ENCODE peak calls at places on chromosomes 4 and X, in four cellular contexts. One of them, this sample, is unnamed.

GRCh38 chrX:150533863-150534262 is 34.6 kb upstream of the MTM1 start:
- DNase-seq in bronchial epithelial cell: peak; percentile 46
- DNase-seq in cardiac muscle cell: no peak
- DNase-seq in DND-41: no peak
- DNase-seq in this sample: no peak

GRCh38 chr4:102299708-102300107 is 45.6 kb downstream of the SLC39A8 start:
- DNase-seq in bronchial epithelial cell: peak; percentile 46
- DNase-seq in cardiac muscle cell: peak; percentile 70
- DNase-seq in DND-41: peak; percentile 33
- DNase-seq in this sample: no peak

GRCh38 chr4:148007303-148007702 is 275.4 kb downstream of the ARHGAP10 start:
- DNase-seq in bronchial epithelial cell: peak; percentile 99
- DNase-seq in cardiac muscle cell: peak; percentile 94
- DNase-seq in DND-41: no peak
- DNase-seq in this sample: peak; percentile 99

GRCh38 chr4:3825530-3825929 is 59.3 kb downstream of the ADRA2C start:
- DNase-seq in bronchial epithelial cell: no peak
- DNase-seq in cardiac muscle cell: no peak
- DNase-seq in DND-41: no peak
- DNase-seq in this sample: no peak

GRCh38 chr4:988726-989721 is 2.2 kb downstream of the IDUA start:
- DNase-seq in bronchial epithelial cell: no peak
- DNase-seq in cardiac muscle cell: no peak
- DNase-seq in DND-41: no peak
- DNase-seq in this sample: no peak

GRCh38 chr4:121199742-121200561 is 35.8 kb upstream of the TNIP3 start:
- DNase-seq in bronchial epithelial cell: no peak
- DNase-seq in cardiac muscle cell: no peak
- DNase-seq in DND-41: peak; percentile 12
- DNase-seq in this sample: no peak

GRCh38 chrX:129779747-129780146 is at the start of gene SASH3:
- DNase-seq in bronchial epithelial cell: no peak
- DNase-seq in cardiac muscle cell: no peak
- DNase-seq in DND-41: peak; percentile 88
- DNase-seq in this sample: no peak

GRCh38 chr4:35358001-35358584 is 886.2 kb downstream of the ARAP2 start:
- DNase-seq in bronchial epithelial cell: peak; percentile 1
- DNase-seq in cardiac muscle cell: no peak
- DNase-seq in DND-41: no peak
- DNase-seq in this sample: peak; percentile 13

GRCh38 chrX:30990361-30990760 is 81.5 kb downstream of the FTHL17 start:
- DNase-seq in bronchial epithelial cell: peak; percentile 18
- DNase-seq in cardiac muscle cell: no peak
- DNase-seq in DND-41: no peak
- DNase-seq in this sample: no peak

GRCh38 chr4:66688674-66689073 is 856.6 kb downstream of the CENPC start:
- DNase-seq in bronchial epithelial cell: peak; percentile 46
- DNase-seq in cardiac muscle cell: peak; percentile 55
- DNase-seq in DND-41: no peak
- DNase-seq in this sample: no peak

GRCh38 chrX:39955621-39956020 is 142.1 kb downstream of the BCOR start:
- DNase-seq in bronchial epithelial cell: no peak
- DNase-seq in cardiac muscle cell: no peak
- DNase-seq in DND-41: peak; percentile 30
- DNase-seq in this sample: no peak

GRCh38 chrX:118240359-118240758 is 105.5 kb upstream of the WDR44 start:
- DNase-seq in bronchial epithelial cell: no peak
- DNase-seq in cardiac muscle cell: peak; percentile 49
- DNase-seq in DND-41: no peak
- DNase-seq in this sample: no peak

GRCh38 chr4:104735174-104735573 is 240.5 kb upstream of the CXXC4 start:
- DNase-seq in bronchial epithelial cell: no peak
- DNase-seq in cardiac muscle cell: no peak
- DNase-seq in DND-41: no peak
- DNase-seq in this sample: no peak

GRCh38 chr4:145505945-145506344 is 24.3 kb downstream of the SMAD1 start:
- DNase-seq in bronchial epithelial cell: no peak
- DNase-seq in cardiac muscle cell: no peak
- DNase-seq in DND-41: no peak
- DNase-seq in this sample: no peak

GRCh38 chr4:138765442-138765841 is 250.1 kb upstream of the NOCT start:
- DNase-seq in bronchial epithelial cell: no peak
- DNase-seq in cardiac muscle cell: no peak
- DNase-seq in DND-41: no peak
- DNase-seq in this sample: no peak

GRCh38 chrX:45506149-45506768 is 305.6 kb upstream of the DIPK2B start:
- DNase-seq in bronchial epithelial cell: no peak
- DNase-seq in cardiac muscle cell: no peak
- DNase-seq in DND-41: no peak
- DNase-seq in this sample: no peak

DNA sequence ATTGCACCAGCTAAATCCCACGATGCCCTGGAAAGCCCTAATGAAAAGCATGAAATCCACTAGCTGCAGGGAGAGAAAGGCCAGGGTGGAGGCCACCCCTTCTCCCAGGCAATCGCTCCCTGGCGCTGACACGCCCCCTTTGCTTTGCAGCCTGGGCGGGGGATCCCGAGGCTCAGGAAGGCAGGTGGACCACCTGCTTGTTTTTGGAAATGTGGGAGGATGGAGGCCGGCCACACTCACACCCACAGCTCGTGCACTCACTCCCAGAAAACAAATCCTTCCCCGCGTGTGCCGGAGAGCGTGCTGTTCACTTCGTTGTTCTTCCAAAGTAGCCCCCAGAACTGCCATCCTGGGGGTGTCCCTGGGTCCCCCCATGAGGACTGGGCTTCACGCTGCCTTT is 54.6 kb downstream of the ABLIM2 start:
- DNase-seq in bronchial epithelial cell: no peak
- DNase-seq in cardiac muscle cell: no peak
- DNase-seq in DND-41: no peak
- DNase-seq in this sample: no peak
- H3K4me3 ChIP-seq in bronchial epithelial cell: no peak overlapping the region
- H3K4me3 ChIP-seq in cardiac muscle cell: no peak overlapping the region
- H3K4me3 ChIP-seq in DND-41: no peak overlapping the region
- H3K4me3 ChIP-seq in this sample: no peak overlapping the region

DNA sequence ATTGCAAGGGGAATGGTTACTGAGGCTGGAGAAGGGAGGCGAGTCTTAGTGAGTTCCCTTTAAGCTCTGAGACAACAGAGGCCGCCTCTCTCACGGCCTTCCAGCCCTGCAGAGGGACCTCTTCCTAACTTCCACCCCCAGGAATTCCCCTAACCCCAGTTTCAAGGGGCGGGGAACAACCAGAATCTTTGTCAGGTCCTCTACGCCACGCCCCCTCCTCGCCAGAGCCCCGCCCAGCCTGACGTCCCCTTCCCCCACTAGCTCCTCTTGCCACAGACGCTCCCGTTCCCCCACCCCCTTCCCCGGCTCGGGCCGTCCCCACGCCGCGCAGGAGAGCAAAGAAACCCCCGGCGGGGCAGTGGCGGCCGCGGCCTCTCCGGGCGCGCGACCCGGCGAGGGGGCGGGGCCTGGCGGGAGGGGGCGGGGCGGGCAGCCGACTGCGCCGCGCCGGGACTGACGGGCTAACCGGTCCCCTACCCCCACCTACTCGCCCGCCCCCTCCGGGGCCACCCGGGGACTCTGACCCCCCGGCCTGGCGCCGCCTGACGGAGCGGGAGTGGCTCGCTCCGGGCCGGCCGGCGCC is 12.2 kb upstream of the TMEM156 start:
- DNase-seq in bronchial epithelial cell: peak; percentile 89
- DNase-seq in cardiac muscle cell: peak; percentile 95
- DNase-seq in DND-41: peak; percentile 89
- DNase-seq in this sample: no peak
- TF ChIP-seq CTCF in bronchial epithelial cell: peak; percentile 22
- TF ChIP-seq CTCF in cardiac muscle cell: peak; percentile 13
- TF ChIP-seq CTCF in DND-41: peak; percentile 12
- TF ChIP-seq CTCF in this sample: no peak

GRCh38 chr4:110532901-110533589 is 57.1 kb downstream of the ENPEP start:
- DNase-seq in bronchial epithelial cell: no peak
- DNase-seq in cardiac muscle cell: no peak
- DNase-seq in DND-41: no peak
- DNase-seq in this sample: no peak
- H3K4me3 ChIP-seq in bronchial epithelial cell: no peak overlapping the region
- H3K4me3 ChIP-seq in cardiac muscle cell: no peak overlapping the region
- H3K4me3 ChIP-seq in DND-41: no peak overlapping the region
- H3K4me3 ChIP-seq in this sample: no peak overlapping the region

DNA sequence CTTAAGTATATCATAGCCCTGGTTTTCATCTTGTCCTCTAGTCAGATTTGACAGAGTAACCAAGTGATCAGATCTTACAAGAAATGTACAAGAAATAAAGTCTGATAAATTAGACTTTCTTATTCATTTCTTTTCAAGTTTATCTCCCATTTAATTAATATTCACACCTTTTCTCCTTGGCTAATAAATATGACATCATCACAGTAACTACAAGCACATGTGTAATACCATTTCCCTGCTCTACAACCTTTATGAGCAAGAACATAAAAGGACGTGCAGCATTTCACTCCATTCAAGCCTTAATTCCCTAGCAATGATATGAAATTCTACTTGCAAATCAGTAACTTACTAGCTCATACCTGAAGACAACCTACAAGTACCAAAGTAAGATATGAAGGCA is 88.5 kb downstream of the BRWD3 start:
- DNase-seq in bronchial epithelial cell: no peak
- DNase-seq in cardiac muscle cell: no peak
- DNase-seq in DND-41: no peak
- DNase-seq in this sample: no peak
- TF ChIP-seq CTCF in bronchial epithelial cell: no peak
- TF ChIP-seq CTCF in cardiac muscle cell: no peak
- TF ChIP-seq CTCF in DND-41: no peak
- TF ChIP-seq CTCF in this sample: no peak

GRCh38 chr4:39062094-39062493 is at the start of gene KLHL5:
- DNase-seq in bronchial epithelial cell: no peak
- DNase-seq in cardiac muscle cell: no peak
- DNase-seq in DND-41: no peak
- DNase-seq in this sample: no peak
- H3K4me3 ChIP-seq in bronchial epithelial cell: no peak within 1 kb of the TSS
- H3K4me3 ChIP-seq in cardiac muscle cell: no peak within 1 kb of the TSS
- H3K4me3 ChIP-seq in DND-41: no peak within 1 kb of the TSS
- H3K4me3 ChIP-seq in this sample: no peak within 1 kb of the TSS

DNA sequence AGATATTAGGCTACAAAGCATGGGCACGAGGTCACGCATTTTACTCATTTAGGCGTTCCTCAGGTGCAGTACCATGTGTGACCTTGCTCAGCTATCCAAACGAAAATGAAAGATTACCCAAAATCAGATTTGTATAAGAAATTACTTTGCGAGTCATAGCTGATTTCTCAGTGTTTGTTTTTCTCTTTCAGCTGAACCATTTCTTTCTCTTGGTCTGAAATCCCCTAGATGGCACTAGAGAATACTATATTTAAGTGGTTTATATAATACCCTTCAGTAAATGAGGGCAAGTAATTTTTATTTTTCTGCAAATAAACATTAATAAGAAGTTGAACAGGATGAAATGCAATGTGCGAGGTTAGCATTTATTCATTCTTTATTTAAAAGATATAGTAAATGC is 496.6 kb downstream of the STIM2 start:
- DNase-seq in bronchial epithelial cell: peak; percentile 36
- DNase-seq in cardiac muscle cell: peak; percentile 9
- DNase-seq in DND-41: no peak
- DNase-seq in this sample: no peak
- TF ChIP-seq CTCF in bronchial epithelial cell: no peak
- TF ChIP-seq CTCF in cardiac muscle cell: no peak
- TF ChIP-seq CTCF in DND-41: peak; percentile 24
- TF ChIP-seq CTCF in this sample: peak; percentile 36

DNA sequence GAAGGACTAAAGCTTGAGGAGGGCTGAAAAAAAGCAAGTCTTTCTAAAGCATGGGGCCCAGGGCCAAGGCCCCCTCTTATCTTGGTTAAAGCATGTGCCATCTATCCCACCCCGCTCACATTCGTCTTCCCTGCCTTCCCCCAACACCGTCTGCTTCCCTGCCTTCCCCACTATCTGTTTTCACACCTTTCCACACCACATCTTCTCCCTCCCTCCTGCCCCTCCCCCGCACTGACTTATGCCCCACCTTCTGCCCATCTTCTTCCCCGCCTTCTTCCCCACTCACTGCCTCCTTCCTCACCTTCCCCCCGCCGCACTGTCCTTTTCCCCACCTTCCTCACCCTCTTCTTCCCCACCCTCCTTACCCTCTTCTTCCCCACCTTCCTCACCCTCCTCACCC is 910 bp upstream of the NAP1L5 start:
- DNase-seq in bronchial epithelial cell: no peak
- DNase-seq in cardiac muscle cell: no peak
- DNase-seq in DND-41: no peak
- DNase-seq in this sample: no peak
- H3K4me3 ChIP-seq in bronchial epithelial cell: no peak overlapping the region
- H3K4me3 ChIP-seq in cardiac muscle cell: no peak overlapping the region
- H3K4me3 ChIP-seq in DND-41: no peak overlapping the region
- H3K4me3 ChIP-seq in this sample: no peak overlapping the region

GRCh38 chr4:152991361-152991760 is 55.2 kb downstream of the FHDC1 start:
- DNase-seq in bronchial epithelial cell: no peak
- DNase-seq in cardiac muscle cell: no peak
- DNase-seq in DND-41: peak; percentile 10
- DNase-seq in this sample: no peak

GRCh38 chr4:152989554-152989970 is 53.4 kb downstream of the FHDC1 start:
- DNase-seq in bronchial epithelial cell: no peak
- DNase-seq in cardiac muscle cell: no peak
- DNase-seq in DND-41: no peak
- DNase-seq in this sample: no peak

GRCh38 chr4:152988721-152989553 is 52.8 kb downstream of the FHDC1 start:
- DNase-seq in bronchial epithelial cell: no peak
- DNase-seq in cardiac muscle cell: no peak
- DNase-seq in DND-41: no peak
- DNase-seq in this sample: no peak

GRCh38 chr4:152992027-152992426 is 55.9 kb downstream of the FHDC1 start:
- DNase-seq in bronchial epithelial cell: peak; percentile 99
- DNase-seq in cardiac muscle cell: no peak
- DNase-seq in DND-41: no peak
- DNase-seq in this sample: no peak

GRCh38 chr4:152990471-152991131 is 54.5 kb downstream of the FHDC1 start:
- DNase-seq in bronchial epithelial cell: no peak
- DNase-seq in cardiac muscle cell: no peak
- DNase-seq in DND-41: no peak
- DNase-seq in this sample: no peak
- TF ChIP-seq CTCF in bronchial epithelial cell: no peak
- TF ChIP-seq CTCF in cardiac muscle cell: no peak
- TF ChIP-seq CTCF in DND-41: no peak
- TF ChIP-seq CTCF in this sample: no peak